ENCODE peak calls at places on chromosomes 1 and 21, in nine cellular contexts. A, B, P, X, J, T, H, Q and D are unnamed samples.

GRCh38 chr1:242201090-242201489 is 202.2 kb upstream of the MAP1LC3C start:
- DNase-seq in B (no peak), A (no peak), X (no peak), P (no peak), H (no peak), Q (no peak), T (no peak), J (no peak), D (no peak)

GRCh38 chr1:21379571-21379970 is 60.4 kb upstream of the NBPF3 start:
- DNase-seq in P (no peak), A (no peak), H (no peak), X (no peak), T (no peak), B (no peak), Q (no peak), J (no peak), D (no peak)

GRCh38 chr1:200749090-200749489 is 10.4 kb downstream of the CAMSAP2 start:
- DNase-seq in T (no peak), Q (no peak), P (peak; percentile 27), J (no peak), H (no peak), B (no peak), X (no peak), A (no peak), D (no peak)

GRCh38 chr1:116326486-116326885 is 46.6 kb upstream of the ATP1A1 start:
- DNase-seq in T (no peak), J (no peak), A (no peak), Q (no peak), H (no peak), B (no peak), P (no peak), X (no peak), D (no peak)

GRCh38 chr1:166350490-166350889 is 183.7 kb upstream of the FAM78B start:
- DNase-seq in P (no peak), T (no peak), B (no peak), A (peak; percentile 90), J (no peak), Q (no peak), X (no peak), H (no peak), D (no peak)

GRCh38 chr1:198929111-198929604 is 290.3 kb downstream of the PTPRC start:
- DNase-seq in X (no peak), A (no peak), B (no peak), Q (no peak), J (no peak), H (no peak), P (no peak), T (no peak), D (no peak)

GRCh38 chr1:118960026-118960561 is 28.0 kb downstream of the TBX15 start:
- DNase-seq in J (no peak), P (no peak), X (no peak), H (no peak), T (no peak), A (no peak), B (no peak), Q (no peak), D (no peak)

GRCh38 chr21:36499578-36500471 is 19.9 kb upstream of the CLDN14 start:
- DNase-seq in A (no peak), J (peak; percentile 71), Q (no peak), H (no peak), X (peak; percentile 87), T (peak; percentile 69), B (no peak), P (no peak), D (peak; percentile 88)

GRCh38 chr21:35593000-35593502 is 467.3 kb downstream of the SETD4 start:
- DNase-seq in X (no peak), P (no peak), T (no peak), B (no peak), Q (no peak), J (peak; percentile 52), H (no peak), A (no peak), D (peak; percentile 77)

GRCh38 chr1:9182784-9183257 is 51.8 kb upstream of the H6PD start:
- DNase-seq in A (no peak), Q (no peak), J (no peak), P (no peak), H (peak; percentile 58), X (no peak), T (no peak), B (no peak), D (no peak)

GRCh38 chr1:167659440-167659839 is 29.4 kb downstream of the RCSD1 start:
- DNase-seq in H (no peak), B (no peak), Q (no peak), P (no peak), A (peak; percentile 29), T (no peak), X (no peak), J (no peak), D (no peak)

GRCh38 chr1:205681364-205681763 is 1.1 kb upstream of the SLC45A3 start:
- DNase-seq in T (no peak), B (no peak), H (no peak), J (no peak), X (no peak), P (no peak), A (no peak), Q (no peak), D (no peak)

GRCh38 chr21:15005391-15005790 is 59.4 kb downstream of the NRIP1 start:
- DNase-seq in Q (no peak), A (no peak), B (peak; percentile 12), X (no peak), T (peak; percentile 22), H (peak; percentile 62), P (no peak), J (no peak), D (no peak)

GRCh38 chr1:233064988-233065387 is 114.6 kb downstream of the NTPCR start:
- DNase-seq in H (no peak), J (no peak), X (no peak), B (no peak), Q (no peak), P (no peak), T (no peak), A (no peak), D (no peak)

GRCh38 chr1:201896951-201897391 is 8.3 kb downstream of the SHISA4 start:
- DNase-seq in X (no peak), J (peak; percentile 22), T (no peak), H (no peak), A (no peak), Q (no peak), P (no peak), B (no peak), D (peak; percentile 59)

GRCh38 chr1:187413770-187414169 is 585.0 kb downstream of the PLA2G4A start:
- DNase-seq in T (no peak), A (no peak), Q (no peak), X (no peak), H (no peak), P (no peak), J (peak; percentile 32), B (no peak), D (no peak)

GRCh38 chr1:164689672-164690655 is 131.0 kb downstream of the PBX1 start:
- DNase-seq in H (no peak), J (no peak), T (no peak), B (no peak), A (peak; percentile 19), P (no peak), Q (no peak), X (no peak), D (no peak)

GRCh38 chr1:228860911-228861829 is 125.9 kb downstream of the RHOU start:
- DNase-seq in X (no peak), H (no peak), J (peak; percentile 57), P (no peak), A (no peak), Q (peak; percentile 94), T (no peak), B (no peak), D (peak; percentile 78)

GRCh38 chr1:150970818-150971582 is 3.6 kb downstream of the CERS2 start:
- DNase-seq in P (no peak), X (peak; percentile 18), H (peak; percentile 72), J (peak; percentile 76), A (peak; percentile 29), Q (no peak), T (peak; percentile 74), B (no peak), D (peak; percentile 52)

GRCh38 chr1:218547901-218548730 is 203.0 kb downstream of the TGFB2 start:
- DNase-seq in Q (no peak), H (no peak), X (no peak), B (no peak), A (no peak), T (no peak), P (no peak), J (no peak), D (no peak)
- H3K4me3 ChIP-seq in Q (no peak overlapping the region), H (no peak overlapping the region), X (no peak overlapping the region), B (no peak overlapping the region), A (no peak overlapping the region), T (no peak overlapping the region), P (no peak overlapping the region), J (no peak overlapping the region), D (no peak overlapping the region)

DNA sequence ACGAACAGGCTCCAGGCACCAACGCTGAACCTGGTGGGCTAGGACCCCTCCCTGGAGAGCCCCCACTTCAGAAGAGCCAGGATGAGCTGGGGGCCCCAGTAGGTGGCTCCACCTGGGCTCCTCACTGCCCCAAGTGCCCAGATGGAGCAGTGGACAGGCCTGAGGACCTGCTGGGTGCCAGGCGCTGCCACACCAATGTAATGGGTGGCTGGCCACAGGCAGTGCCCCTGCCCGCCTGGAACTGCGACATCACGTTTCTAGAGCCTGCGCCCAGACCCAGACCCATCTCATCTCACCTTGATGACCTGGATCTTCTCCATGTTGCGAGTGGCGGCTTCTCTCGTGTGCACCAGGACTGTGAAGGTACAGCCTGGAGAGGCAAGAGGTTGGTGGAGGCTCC is 5.6 kb downstream of the MAD2L2 start:
- DNase-seq in Q (no peak), B (no peak), P (no peak), J (no peak), X (no peak), H (no peak), A (no peak), T (no peak), D (no peak)
- TF ChIP-seq CTCF in Q (no peak), B (no peak), P (no peak), J (no peak), X (no peak), H (no peak), A (no peak), T (no peak), D (no peak)

DNA sequence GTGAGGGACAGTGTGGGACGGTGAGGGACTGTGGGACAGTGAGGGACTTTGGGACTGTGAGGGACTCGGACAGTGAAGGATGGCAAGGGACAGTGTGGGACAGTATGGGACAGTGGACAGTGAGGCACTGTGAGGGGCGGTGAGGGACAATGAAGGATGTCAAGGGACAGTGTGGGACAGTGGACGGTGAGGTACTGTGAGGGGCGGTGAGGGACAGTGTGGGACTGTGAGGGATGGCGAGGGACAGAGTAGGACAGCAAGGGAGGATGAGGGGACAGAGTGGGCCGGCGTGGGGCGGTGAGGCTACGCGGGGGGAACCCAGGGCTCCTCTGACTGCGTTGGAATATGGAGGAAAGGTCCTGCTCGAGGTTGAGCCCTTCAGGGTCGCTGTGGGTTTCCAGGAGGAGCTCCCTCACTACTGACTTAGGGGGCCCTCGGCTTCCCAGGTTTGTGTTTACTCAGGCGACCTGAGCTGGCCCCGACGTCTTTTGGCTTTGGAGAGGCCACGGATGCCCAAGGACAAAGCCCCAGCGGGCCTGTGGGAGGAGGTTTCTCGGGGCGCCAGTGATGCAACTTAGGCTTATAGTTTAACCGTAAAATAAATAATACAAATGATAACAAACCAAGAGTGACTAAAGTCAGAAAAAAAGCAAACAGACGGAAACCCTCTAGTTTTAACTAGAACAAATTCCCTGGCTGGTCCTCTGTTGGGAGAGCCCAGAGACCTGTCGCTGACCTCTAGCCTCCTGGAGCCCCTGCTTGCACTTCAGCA is 1.1 kb upstream of the ERRFI1 start:
- DNase-seq in Q (no peak), B (no peak), T (peak; percentile 72), X (no peak), P (no peak), H (peak; percentile 80), A (no peak), J (peak; percentile 67), D (peak; percentile 62)
- H3K4me3 ChIP-seq in Q (peak overlapping the region; percentile 62), B (no peak overlapping the region), T (no peak overlapping the region), X (peak overlapping the region; percentile 88), P (peak overlapping the region; percentile 96), H (peak overlapping the region; percentile 68), A (no peak overlapping the region), J (peak overlapping the region; percentile 58), D (peak overlapping the region; percentile 76)

GRCh38 chr1:153353226-153353947 is 4.3 kb upstream of the S100A9 start:
- DNase-seq in J (peak; percentile 18), P (no peak), Q (no peak), B (no peak), H (no peak), T (no peak), A (peak; percentile 58), X (no peak), D (peak; percentile 6)
- TF ChIP-seq CTCF in J (peak; percentile 35), P (no peak), Q (peak; percentile 54), B (no peak), H (no peak), T (no peak), A (peak; percentile 72), X (peak; percentile 30), D (peak; percentile 45)